ENCODE peak calls at places on chromosome 2, in ten cellular contexts. H is stomach, Y is neural progenitor cell, M is ecto neural progenitor cell, S is NCI-H2029, J is NCI-H1105 treated with DMSO at 0.1 percent for 48 hours, E is HEK293T, D is HCT116, F is nephron progenitor cell, N is NCI-H2081 treated with DMSO at 0.1 percent for 48 hours. C is an unnamed sample.

GRCh38 chr2:66481100-66481549 is 46.2 kb downstream of the MEIS1 start:
- DNase-seq in Y (peak), H (peak), E (no peak), D (no peak), F (no peak), N (no peak), M (no peak), S (no peak), J (no peak), C (no peak)

GRCh38 chr2:237227190-237227988 is 141.7 kb downstream of the COPS8 start:
- DNase-seq in H (no peak), N (no peak), S (no peak), Y (no peak), J (no peak), F (no peak), M (no peak), E (no peak), D (peak), C (peak)

GRCh38 chr2:207133493-207133861 is 32.3 kb downstream of the KLF7 start:
- DNase-seq in N (peak), E (no peak), M (no peak), J (peak), D (no peak), H (no peak), S (no peak), Y (peak), F (no peak), C (no peak)

GRCh38 chr2:195395351-195395750 is 261.7 kb upstream of the SLC39A10 start:
- DNase-seq in M (no peak), N (no peak), F (no peak), D (no peak), E (no peak), J (no peak), S (no peak), H (no peak), Y (no peak), C (no peak)

GRCh38 chr2:165743442-165743841 is 50.6 kb downstream of the GALNT3 start:
- DNase-seq in D (no peak), N (no peak), S (no peak), M (no peak), F (no peak), E (no peak), J (no peak), Y (no peak), H (no peak), C (no peak)

GRCh38 chr2:53941749-53942148 is 29.0 kb downstream of the PSME4 start:
- DNase-seq in S (no peak), M (no peak), E (no peak), N (no peak), D (no peak), H (no peak), J (no peak), F (no peak), Y (no peak), C (no peak)

GRCh38 chr2:129504646-129505045 is 474.8 kb upstream of the RAB6C start:
- DNase-seq in J (no peak), E (no peak), D (no peak), N (no peak), F (no peak), S (no peak), H (no peak), M (no peak), Y (no peak), C (no peak)

GRCh38 chr2:176174850-176175728 is 13.4 kb upstream of the HOXD1 start:
- DNase-seq in F (peak), Y (peak), N (no peak), J (no peak), E (peak), H (no peak), D (no peak), M (peak), S (no peak), C (no peak)

GRCh38 chr2:48380989-48381625 is 148.8 kb upstream of the STON1 start:
- DNase-seq in H (no peak), E (no peak), M (no peak), J (no peak), F (no peak), Y (no peak), D (no peak), N (no peak), S (no peak), C (peak)

GRCh38 chr2:20576598-20577115 is 74.2 kb downstream of the HS1BP3 start:
- DNase-seq in N (no peak), M (no peak), J (no peak), S (no peak), E (no peak), H (no peak), F (no peak), Y (no peak), D (no peak), C (no peak)

GRCh38 chr2:202023904-202024266 is 9.8 kb upstream of the FZD7 start:
- DNase-seq in S (no peak), J (no peak), F (no peak), D (no peak), N (no peak), H (no peak), E (no peak), Y (no peak), M (peak), C (no peak)

GRCh38 chr2:14720319-14720718 is 87.8 kb downstream of the LRATD1 start:
- DNase-seq in M (no peak), Y (no peak), H (no peak), N (no peak), S (no peak), F (no peak), J (no peak), D (no peak), E (no peak), C (peak)